ENCODE peak calls at places on chromosomes 4 and X, in ten cellular contexts. G is heart right ventricle, J is HepG2, Y is adrenal gland, F is sigmoid colon, D is OCI-LY7, V is psoas muscle, Z is cardiac muscle cell, O is PC-9, H is pancreas. B is an unnamed sample.
A peak's percentile ranks its signal among the peaks of the same experiment; 100 is the strongest.

GRCh38 chr4:173170210-173170778 is 1.7 kb downstream of the GALNT7 start:
- DNase-seq in F (no peak), D (no peak), Y (no peak), V (no peak), J (no peak), Z (no peak), O (no peak), H (no peak), G (no peak), B (peak; percentile 10)

GRCh38 chr4:186946682-186947294 is 223.1 kb upstream of the FAT1 start:
- DNase-seq in O (no peak), G (no peak), V (no peak), J (peak; percentile 78), F (no peak), Y (no peak), D (peak; percentile 16), H (peak; percentile 88), Z (peak; percentile 32), B (no peak)

GRCh38 chrX:114841051-114841450 is 176.4 kb downstream of the IL13RA2 start:
- DNase-seq in Y (no peak), G (no peak), D (no peak), O (no peak), Z (no peak), J (no peak), F (no peak), V (no peak), H (no peak), B (peak; percentile 55)

GRCh38 chr4:153166971-153167501 is 37.2 kb upstream of the TRIM2 start:
- DNase-seq in D (no peak), V (no peak), H (no peak), F (peak; percentile 11), O (no peak), G (no peak), Z (peak; percentile 79), J (peak; percentile 38), Y (no peak), B (no peak)

GRCh38 chr4:57018930-57019329 is 40.2 kb downstream of the POLR2B start:
- DNase-seq in J (no peak), D (no peak), O (no peak), V (no peak), Y (no peak), Z (peak; percentile 45), F (no peak), G (no peak), H (no peak), B (no peak)

GRCh38 chr4:7369511-7369910 is 65.2 kb downstream of the PSAPL1 start:
- DNase-seq in D (no peak), J (no peak), F (peak; percentile 53), Z (no peak), Y (no peak), V (no peak), O (no peak), H (peak; percentile 46), G (no peak), B (no peak)

GRCh38 chr4:119656986-119657635 is 28.5 kb upstream of the PDE5A start:
- DNase-seq in F (no peak), O (peak; percentile 52), G (no peak), Y (no peak), V (no peak), J (no peak), Z (peak; percentile 47), H (no peak), D (no peak), B (no peak)

GRCh38 chrX:54786972-54787371 is 11.1 kb downstream of the ITIH6 start:
- DNase-seq in J (no peak), H (no peak), Z (no peak), G (no peak), D (peak; percentile 33), F (no peak), Y (no peak), O (no peak), V (no peak), B (peak; percentile 27)

GRCh38 chr4:41418444-41418843 is 119.5 kb upstream of the LIMCH1 start:
- DNase-seq in O (no peak), D (no peak), G (peak; percentile 78), F (peak; percentile 71), H (no peak), J (no peak), V (peak; percentile 62), Z (peak; percentile 74), Y (peak; percentile 67), B (no peak)

GRCh38 chr4:41410049-41410448 is 127.9 kb upstream of the LIMCH1 start:
- DNase-seq in Z (peak; percentile 16), Y (no peak), J (no peak), F (no peak), G (no peak), V (no peak), H (no peak), O (no peak), D (no peak), B (peak; percentile 23)

GRCh38 chr4:41409095-41409494 is 128.9 kb upstream of the LIMCH1 start:
- DNase-seq in G (no peak), Y (no peak), O (no peak), J (no peak), Z (no peak), D (no peak), H (no peak), V (no peak), F (no peak), B (no peak)

GRCh38 chr4:41414380-41414779 is 123.6 kb upstream of the LIMCH1 start:
- DNase-seq in H (no peak), F (no peak), G (no peak), O (no peak), V (no peak), Z (no peak), J (no peak), D (no peak), Y (no peak), B (no peak)

GRCh38 chr4:41413670-41414069 is 124.3 kb upstream of the LIMCH1 start:
- DNase-seq in D (no peak), O (no peak), Z (peak; percentile 35), Y (no peak), H (no peak), F (no peak), J (no peak), G (no peak), V (no peak), B (no peak)
- H3K4me1 ChIP-seq in D (no peaks in the 10 kb centered on the region), O (peaks cover 14% of the 10 kb centered on the region), Z (no peaks in the 10 kb centered on the region), Y (peaks cover 17% of the 10 kb centered on the region), H (no peaks in the 10 kb centered on the region), F (no peaks in the 10 kb centered on the region), J (no peaks in the 10 kb centered on the region), G (no peaks in the 10 kb centered on the region), V (peaks cover 48% of the 10 kb centered on the region), B (no peaks in the 10 kb centered on the region)

GRCh38 chr4:76199664-76200211 is 13.9 kb downstream of the SCARB2 start:
- DNase-seq in Z (peak; percentile 62), J (no peak), G (no peak), F (no peak), H (no peak), Y (no peak), V (no peak), D (peak; percentile 76), O (no peak), B (no peak)
- H3K4me1 ChIP-seq in Z (peaks cover 37% of the 10 kb centered on the region), J (peaks cover 51% of the 10 kb centered on the region), G (peaks cover 72% of the 10 kb centered on the region), F (no peaks in the 10 kb centered on the region), H (peaks cover 78% of the 10 kb centered on the region), Y (peaks cover 83% of the 10 kb centered on the region), V (peaks cover 95% of the 10 kb centered on the region), D (peaks cover 26% of the 10 kb centered on the region), O (peaks cover 31% of the 10 kb centered on the region), B (peaks cover 15% of the 10 kb centered on the region)

GRCh38 chr4:65918217-65918616 is 247.9 kb upstream of the EPHA5 start:
- DNase-seq in Y (no peak), J (no peak), G (no peak), H (no peak), O (no peak), F (no peak), V (no peak), Z (no peak), D (no peak), B (no peak)

GRCh38 chr4:65917486-65917885 is 247.2 kb upstream of the EPHA5 start:
- DNase-seq in F (no peak), Z (peak; percentile 58), O (no peak), V (no peak), Y (no peak), J (no peak), D (no peak), G (no peak), H (no peak), B (peak; percentile 34)

GRCh38 chr4:65924843-65925242 is 254.6 kb upstream of the EPHA5 start:
- DNase-seq in O (no peak), G (no peak), H (no peak), J (no peak), D (no peak), V (no peak), Z (no peak), F (no peak), Y (no peak), B (no peak)

GRCh38 chr4:65918872-65919271 is 248.6 kb upstream of the EPHA5 start:
- DNase-seq in V (no peak), G (no peak), H (no peak), Z (no peak), D (no peak), Y (no peak), J (no peak), F (no peak), O (no peak), B (no peak)

GRCh38 chr4:65921180-65921579 is 250.9 kb upstream of the EPHA5 start:
- DNase-seq in H (no peak), O (no peak), Z (no peak), D (no peak), G (no peak), F (no peak), Y (no peak), J (no peak), V (no peak), B (no peak)
- H3K4me1 ChIP-seq in H (no peaks in the 10 kb centered on the region), O (no peaks in the 10 kb centered on the region), Z (no peaks in the 10 kb centered on the region), D (no peaks in the 10 kb centered on the region), G (no peaks in the 10 kb centered on the region), F (no peaks in the 10 kb centered on the region), Y (no peaks in the 10 kb centered on the region), J (no peaks in the 10 kb centered on the region), V (no peaks in the 10 kb centered on the region), B (no peaks in the 10 kb centered on the region)

GRCh38 chr4:61428950-61429349 is 228.8 kb downstream of the ADGRL3 start:
- DNase-seq in F (no peak), J (no peak), Z (no peak), V (no peak), D (no peak), Y (no peak), G (no peak), O (no peak), H (no peak), B (no peak)

GRCh38 chr4:61427818-61428495 is 227.8 kb downstream of the ADGRL3 start:
- DNase-seq in J (no peak), G (no peak), V (no peak), D (no peak), H (no peak), O (no peak), F (no peak), Z (no peak), Y (no peak), B (peak; percentile 42)

GRCh38 chr4:61425315-61425714 is 225.2 kb downstream of the ADGRL3 start:
- DNase-seq in O (peak; percentile 67), Z (no peak), H (no peak), Y (no peak), G (no peak), J (no peak), F (no peak), D (no peak), V (no peak), B (peak; percentile 95)

GRCh38 chr4:61426229-61426628 is 226.1 kb downstream of the ADGRL3 start:
- DNase-seq in G (no peak), F (no peak), Y (no peak), V (no peak), H (no peak), J (no peak), D (no peak), O (no peak), Z (no peak), B (peak; percentile 2)

DNA sequence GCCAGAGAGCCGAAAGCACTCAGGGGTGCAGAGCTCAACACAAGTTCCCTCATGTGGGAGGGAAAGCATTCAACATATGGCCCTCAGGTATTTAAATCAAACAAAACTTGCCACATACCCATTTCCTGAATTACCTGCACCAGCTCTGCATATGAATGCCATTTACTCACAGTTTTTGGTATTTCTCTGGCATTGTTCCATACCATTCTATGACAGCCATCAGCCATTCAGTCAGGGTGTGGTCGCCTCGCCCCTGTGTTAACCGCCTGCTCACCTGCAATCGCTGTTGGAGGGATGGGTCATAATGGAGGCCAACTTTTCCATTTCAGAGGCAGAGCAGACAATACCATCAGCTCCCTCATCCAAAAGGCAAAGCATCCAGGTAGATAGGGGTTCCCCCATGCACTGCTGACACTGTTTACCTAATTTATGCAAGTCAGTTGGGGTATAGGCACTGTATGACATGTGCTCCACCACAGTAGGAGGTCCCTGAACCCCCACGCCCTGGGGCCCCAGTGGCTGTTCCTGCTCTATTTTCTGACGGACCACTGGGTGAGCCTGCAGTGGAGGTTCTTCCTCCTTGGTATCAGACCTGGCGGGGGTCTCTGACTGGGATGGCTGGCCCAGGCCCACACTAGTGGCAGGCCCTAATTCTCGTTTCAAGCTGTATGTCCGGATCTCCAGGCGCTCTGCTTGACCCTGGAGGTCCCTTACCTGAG is 227.1 kb downstream of the ADGRL3 start:
- DNase-seq in Z (no peak), D (no peak), O (peak; percentile 44), G (no peak), J (no peak), H (no peak), V (no peak), F (no peak), Y (no peak), B (peak; percentile 82)
- H3K4me1 ChIP-seq in Z (no peaks in the 10 kb centered on the region), D (no peaks in the 10 kb centered on the region), O (no peaks in the 10 kb centered on the region), G (no peaks in the 10 kb centered on the region), J (no peaks in the 10 kb centered on the region), H (no peaks in the 10 kb centered on the region), V (no peaks in the 10 kb centered on the region), F (no peaks in the 10 kb centered on the region), Y (no peaks in the 10 kb centered on the region), B (peaks cover 9% of the 10 kb centered on the region)

B was measured in foreskin keratinocyte.